ENCODE peak calls at places on chromosomes 3 and 15, in six cellular contexts. P, S, R, W, X and E are unnamed samples.

GRCh38 chr15:101062471-101063171 is 143.5 kb downstream of the LRRK1 start:
- DNase-seq in P (no peak), S (no peak), R (no peak), W (no peak), X (no peak), E (no peak)

GRCh38 chr3:103052236-103052830 is 617.5 kb downstream of the ZPLD1 start:
- DNase-seq in P (no peak), S (no peak), R (no peak), W (no peak), X (peak; percentile 35), E (no peak)

GRCh38 chr3:179438836-179439235 is 12.4 kb downstream of the GNB4 start:
- DNase-seq in P (no peak), S (no peak), R (no peak), W (no peak), X (no peak), E (no peak)

GRCh38 chr15:60798821-60799220 is 319.9 kb upstream of the ICE2 start:
- DNase-seq in P (no peak), S (no peak), R (peak; percentile 89), W (no peak), X (no peak), E (peak; percentile 80)

GRCh38 chr3:160458151-160458550 is 8.6 kb upstream of the TRIM59 start:
- DNase-seq in P (no peak), S (no peak), R (no peak), W (no peak), X (no peak), E (no peak)

GRCh38 chr3:124209426-124209825 is 217.5 kb upstream of the ROPN1 start:
- DNase-seq in P (no peak), S (no peak), R (no peak), W (no peak), X (no peak), E (no peak)

GRCh38 chr15:49423021-49423420 is at the start of gene FGF7:
- DNase-seq in P (no peak), S (no peak), R (peak; percentile 45), W (no peak), X (no peak), E (peak; percentile 81)

GRCh38 chr3:12042638-12043037 is 38.5 kb downstream of the SYN2 start:
- DNase-seq in P (no peak), S (no peak), R (no peak), W (no peak), X (no peak), E (no peak)

GRCh38 chr15:79874242-79874641 is 22.6 kb downstream of the MTHFS start:
- DNase-seq in P (no peak), S (no peak), R (no peak), W (no peak), X (no peak), E (no peak)

GRCh38 chr3:152737021-152737908 is 97.7 kb upstream of the P2RY1 start:
- DNase-seq in P (no peak), S (no peak), R (peak; percentile 71), W (no peak), X (no peak), E (peak; percentile 54)

GRCh38 chr3:4982773-4983738 is 3.8 kb downstream of the BHLHE40 start:
- DNase-seq in P (no peak), S (no peak), R (peak; percentile 33), W (no peak), X (no peak), E (no peak)

GRCh38 chr3:62892045-62892444 is 16.8 kb upstream of the CADPS start:
- DNase-seq in P (no peak), S (no peak), R (no peak), W (no peak), X (no peak), E (no peak)

GRCh38 chr3:173688216-173688842 is 290.8 kb downstream of the NLGN1 start:
- DNase-seq in P (no peak), S (no peak), R (peak; percentile 3), W (no peak), X (no peak), E (no peak)

GRCh38 chr3:169144691-169145090 is 518.8 kb downstream of the MECOM start:
- DNase-seq in P (no peak), S (no peak), R (no peak), W (no peak), X (no peak), E (no peak)

GRCh38 chr3:197749315-197749600 is 425 bp upstream of the FYTTD1 start:
- DNase-seq in P (peak; percentile 38), S (no peak), R (peak; percentile 61), W (no peak), X (no peak), E (peak; percentile 39)

GRCh38 chr15:63187589-63188226 is 1.7 kb upstream of the RAB8B start:
- DNase-seq in P (no peak), S (no peak), R (no peak), W (no peak), X (no peak), E (no peak)

GRCh38 chr3:73473578-73474448 is 150.9 kb downstream of the PDZRN3 start:
- DNase-seq in P (no peak), S (no peak), R (no peak), W (no peak), X (no peak), E (no peak)

GRCh38 chr15:79282371-79283251 is at the start of gene ANKRD34C:
- DNase-seq in P (no peak), S (no peak), R (no peak), W (no peak), X (no peak), E (no peak)

GRCh38 chr15:73753250-73754130 is at the start of gene INSYN1:
- DNase-seq in P (no peak), S (no peak), R (peak; percentile 35), W (peak; percentile 50), X (no peak), E (no peak)

GRCh38 chr15:29672923-29673809 is 149.1 kb downstream of the TJP1 start:
- DNase-seq in P (no peak), S (no peak), R (no peak), W (no peak), X (no peak), E (no peak)

GRCh38 chr3:185021326-185021725 is 131.5 kb downstream of the C3orf70 start:
- DNase-seq in P (no peak), S (no peak), R (no peak), W (no peak), X (no peak), E (no peak)

GRCh38 chr3:184659797-184660301 is 52.0 kb downstream of the MAGEF1 start:
- DNase-seq in P (no peak), S (no peak), R (no peak), W (no peak), X (no peak), E (no peak)

GRCh38 chr15:71374607-71375352 is 259.5 kb downstream of the THSD4 start:
- DNase-seq in P (no peak), S (no peak), R (peak; percentile 78), W (no peak), X (no peak), E (peak; percentile 85)

GRCh38 chr3:59006791-59007517 is 42.9 kb downstream of the CFAP20DC start:
- DNase-seq in P (no peak), S (no peak), R (peak; percentile 68), W (peak; percentile 46), X (no peak), E (peak; percentile 4)

GRCh38 chr3:11604139-11604895 is 39.4 kb downstream of the VGLL4 start:
- DNase-seq in P (no peak), S (no peak), R (peak; percentile 91), W (no peak), X (no peak), E (peak; percentile 93)

GRCh38 chr3:15958692-15959433 is 161.1 kb upstream of the ANKRD28 start:
- DNase-seq in P (no peak), S (no peak), R (peak; percentile 11), W (no peak), X (no peak), E (no peak)

GRCh38 chr3:38457111-38458003 is 3.7 kb downstream of the ACVR2B start:
- DNase-seq in P (no peak), S (no peak), R (peak; percentile 10), W (no peak), X (no peak), E (no peak)

GRCh38 chr3:186208328-186208989 is 99.6 kb upstream of the ETV5 start:
- DNase-seq in P (no peak), S (no peak), R (no peak), W (no peak), X (no peak), E (no peak)

GRCh38 chr15:43329222-43329959 is 982 bp downstream of the LCMT2 start:
- DNase-seq in P (no peak), S (no peak), R (peak; percentile 10), W (peak; percentile 52), X (no peak), E (no peak)

GRCh38 chr3:45957606-45958005 is 14.3 kb downstream of the CXCR6 start:
- DNase-seq in P (no peak), S (no peak), R (no peak), W (no peak), X (no peak), E (no peak)

GRCh38 chr3:55330756-55331155 is 156.3 kb downstream of the WNT5A start:
- DNase-seq in P (no peak), S (no peak), R (peak; percentile 62), W (no peak), X (no peak), E (no peak)

GRCh38 chr3:4738737-4739274 is 240.4 kb upstream of the BHLHE40 start:
- DNase-seq in P (no peak), S (no peak), R (no peak), W (no peak), X (no peak), E (no peak)

GRCh38 chr3:13495921-13496723 is 16.0 kb downstream of the HDAC11 start:
- DNase-seq in P (peak; percentile 73), S (peak; percentile 52), R (peak; percentile 75), W (peak; percentile 87), X (peak; percentile 71), E (peak; percentile 27)